ENCODE peak calls at places on chromosomes 4 and X, in eight cellular contexts. R is head of caudate nucleus; C is memory B cell; N is Kasumi-1; B is GM10248; X is effector memory CD4-positive, alpha-beta T cell; G is upper lobe of right lung; Q is GM04503. I is an unnamed sample.

GRCh38 chr4:58600290-58600689 is 1490.1 kb upstream of the IGFBP7 start:
- DNase-seq in R (no peak), C (no peak), N (no peak), B (no peak), X (no peak), G (no peak), Q (no peak), I (no peak)

GRCh38 chr4:147639388-147639787 is 22.2 kb downstream of the TMEM184C start:
- DNase-seq in R (no peak), C (no peak), N (no peak), B (no peak), X (no peak), G (no peak), Q (no peak), I (no peak)

GRCh38 chr4:137685357-137685756 is 153.1 kb upstream of the PCDH18 start:
- DNase-seq in R (no peak), C (no peak), N (no peak), B (no peak), X (no peak), G (no peak), Q (no peak), I (no peak)

GRCh38 chrX:72255445-72255844 is 16.6 kb upstream of the ERCC6L start:
- DNase-seq in R (peak), C (no peak), N (no peak), B (no peak), X (no peak), G (peak), Q (no peak), I (no peak)

GRCh38 chr4:1578968-1579833 is 104.9 kb downstream of the FAM53A start:
- DNase-seq in R (peak), C (peak), N (peak), B (peak), X (peak), G (peak), Q (peak), I (peak)

GRCh38 chr4:26931451-26931850 is 70.8 kb downstream of the STIM2 start:
- DNase-seq in R (no peak), C (no peak), N (no peak), B (no peak), X (no peak), G (no peak), Q (no peak), I (no peak)

GRCh38 chr4:150176559-150176958 is 98.3 kb downstream of the DCLK2 start:
- DNase-seq in R (no peak), C (no peak), N (no peak), B (no peak), X (no peak), G (no peak), Q (peak), I (no peak)

GRCh38 chrX:155027509-155028066 is 944 bp downstream of the FUNDC2 start:
- DNase-seq in R (no peak), C (no peak), N (peak), B (no peak), X (no peak), G (no peak), Q (peak), I (no peak)

GRCh38 chrX:129686422-129686948 is 31.7 kb upstream of the APLN start:
- DNase-seq in R (peak), C (no peak), N (no peak), B (no peak), X (no peak), G (no peak), Q (no peak), I (no peak)

GRCh38 chrX:120672389-120672788 is 42.5 kb upstream of the C1GALT1C1 start:
- DNase-seq in R (no peak), C (no peak), N (no peak), B (no peak), X (no peak), G (no peak), Q (peak), I (no peak)

GRCh38 chrX:121389976-121390709 is 342.7 kb downstream of the GLUD2 start:
- DNase-seq in R (no peak), C (no peak), N (no peak), B (no peak), X (no peak), G (no peak), Q (peak), I (no peak)

GRCh38 chr4:41506071-41506470 is 31.9 kb upstream of the LIMCH1 start:
- DNase-seq in R (no peak), C (no peak), N (no peak), B (no peak), X (no peak), G (no peak), Q (peak), I (no peak)

GRCh38 chr4:163810757-163811156 is 316.3 kb downstream of the TMA16 start:
- DNase-seq in R (no peak), C (peak), N (no peak), B (no peak), X (no peak), G (no peak), Q (no peak), I (no peak)

GRCh38 chrX:640641-641040 is 10.1 kb downstream of the SHOX start:
- DNase-seq in R (peak), C (no peak), N (no peak), B (no peak), X (no peak), G (no peak), Q (no peak), I (no peak)

GRCh38 chrX:9724711-9725110 is 40.9 kb downstream of the GPR143 start:
- DNase-seq in R (no peak), C (no peak), N (no peak), B (no peak), X (no peak), G (no peak), Q (no peak), I (no peak)

GRCh38 chr4:139815646-139816601 is 150.3 kb downstream of the MGST2 start:
- DNase-seq in R (no peak), C (no peak), N (peak), B (no peak), X (no peak), G (no peak), Q (peak), I (no peak)

GRCh38 chr4:51858605-51859211 is 15.8 kb downstream of the DCUN1D4 start:
- DNase-seq in R (no peak), C (no peak), N (no peak), B (no peak), X (no peak), G (no peak), Q (no peak), I (no peak)

GRCh38 chrX:3176439-3176820 is 135.2 kb downstream of the ARSF start:
- DNase-seq in R (no peak), C (no peak), N (no peak), B (no peak), X (no peak), G (no peak), Q (peak), I (no peak)

GRCh38 chr4:8392591-8393190 is 47.8 kb downstream of the ACOX3 start:
- DNase-seq in R (no peak), C (no peak), N (no peak), B (no peak), X (no peak), G (no peak), Q (no peak), I (no peak)

GRCh38 chr4:87002682-87003043 is 67.9 kb downstream of the AFF1 start:
- DNase-seq in R (no peak), C (no peak), N (no peak), B (no peak), X (no peak), G (no peak), Q (no peak), I (no peak)

GRCh38 chr4:40202474-40202873 is 5.6 kb downstream of the RHOH start:
- DNase-seq in R (no peak), C (no peak), N (no peak), B (no peak), X (no peak), G (no peak), Q (no peak), I (no peak)

GRCh38 chr4:83240379-83240875 is 44.2 kb downstream of the COQ2 start:
- DNase-seq in R (no peak), C (no peak), N (peak), B (peak), X (no peak), G (no peak), Q (no peak), I (no peak)

GRCh38 chr4:27239651-27240050 is 379.0 kb downstream of the STIM2 start:
- DNase-seq in R (no peak), C (no peak), N (no peak), B (no peak), X (no peak), G (no peak), Q (no peak), I (no peak)

GRCh38 chr4:102809691-102810090 is 17.7 kb downstream of the UBE2D3 start:
- DNase-seq in R (no peak), C (no peak), N (no peak), B (no peak), X (no peak), G (no peak), Q (no peak), I (no peak)

I was measured in T-helper 17 cell.